ENCODE peak calls at places on chromosomes 7 and 10, in nine cellular contexts. Q, N, T, I, L, O, H, J and D are unnamed samples.

GRCh38 chr10:98312349-98312748 is 44.4 kb upstream of the LOXL4 start:
- DNase-seq in I (no peak), H (no peak), J (no peak), T (peak), Q (no peak), N (no peak), L (no peak), O (no peak), D (no peak)

GRCh38 chr10:100766693-100767427 is 21.5 kb downstream of the PAX2 start:
- DNase-seq in O (no peak), T (no peak), H (no peak), J (no peak), N (no peak), I (no peak), Q (no peak), L (no peak), D (no peak)

GRCh38 chr7:131562941-131563340 is 6.5 kb upstream of the PODXL start:
- DNase-seq in N (no peak), O (no peak), I (no peak), H (no peak), L (no peak), Q (no peak), J (no peak), T (no peak), D (no peak)

GRCh38 chr7:125195156-125195555 is 265.5 kb upstream of the POT1 start:
- DNase-seq in I (no peak), H (no peak), L (no peak), N (no peak), Q (peak), J (peak), O (no peak), T (peak), D (peak)

GRCh38 chr7:30800785-30801252 is 29.6 kb downstream of the MINDY4 start:
- DNase-seq in I (peak), H (peak), Q (peak), N (peak), O (peak), L (no peak), J (peak), T (peak), D (no peak)

GRCh38 chr7:55733584-55733983 is 129.0 kb downstream of the SEPTIN14 start:
- DNase-seq in Q (peak), L (no peak), I (no peak), T (no peak), N (no peak), O (no peak), H (no peak), J (no peak), D (no peak)

GRCh38 chr10:123995461-123996131 is 97.8 kb downstream of the CHST15 start:
- DNase-seq in N (peak), H (peak), Q (peak), T (peak), J (peak), L (peak), I (no peak), O (peak), D (peak)

GRCh38 chr10:60940435-60940834 is 3.5 kb downstream of the RHOBTB1 start:
- DNase-seq in N (no peak), I (no peak), T (no peak), H (no peak), O (no peak), Q (peak), J (no peak), L (no peak), D (no peak)

GRCh38 chr10:93028881-93029280 is 31.7 kb upstream of the CYP26C1 start:
- DNase-seq in J (peak), H (peak), I (no peak), T (peak), N (no peak), Q (peak), L (no peak), O (no peak), D (no peak)

GRCh38 chr10:102645741-102646609 is 1.7 kb downstream of the TRIM8 start:
- DNase-seq in L (peak), H (peak), I (peak), J (peak), T (peak), Q (peak), O (peak), N (peak), D (no peak)

GRCh38 chr7:96328016-96328415 is 6.1 kb upstream of the SLC25A13 start:
- DNase-seq in H (no peak), Q (no peak), J (peak), N (no peak), O (no peak), I (no peak), L (no peak), T (peak), D (no peak)

GRCh38 chr7:132919776-132920175 is 162.1 kb downstream of the CHCHD3 start:
- DNase-seq in L (no peak), N (no peak), O (no peak), H (no peak), T (no peak), Q (no peak), I (no peak), J (no peak), D (no peak)

GRCh38 chr10:32971536-32972091 is 13.6 kb upstream of the ITGB1 start:
- DNase-seq in L (no peak), O (peak), Q (no peak), H (no peak), T (no peak), N (peak), I (no peak), J (peak), D (no peak)

GRCh38 chr7:141960687-141961422 is 12.7 kb downstream of the TAS2R38 start:
- DNase-seq in T (no peak), J (no peak), Q (no peak), N (no peak), H (no peak), I (no peak), L (no peak), O (no peak), D (no peak)

GRCh38 chr10:45408421-45409319 is 34.7 kb downstream of the ALOX5 start:
- DNase-seq in N (no peak), H (no peak), L (no peak), O (no peak), Q (no peak), I (no peak), J (no peak), T (no peak), D (no peak)

GRCh38 chr7:112876877-112877276 is 86.7 kb upstream of the TMEM168 start:
- DNase-seq in I (no peak), H (no peak), J (no peak), L (no peak), N (no peak), T (peak), Q (no peak), O (no peak), D (peak)

GRCh38 chr10:125782661-125783060 is 7.0 kb upstream of the MMP21 start:
- DNase-seq in H (no peak), J (no peak), Q (no peak), N (no peak), I (no peak), L (no peak), O (no peak), T (no peak), D (peak)

GRCh38 chr7:13028731-13029099 is 341.3 kb downstream of the ARL4A start:
- DNase-seq in O (no peak), L (no peak), T (no peak), H (no peak), J (no peak), I (no peak), Q (no peak), N (no peak), D (no peak)

GRCh38 chr7:87213252-87213651 is 6.3 kb downstream of the TMEM243 start:
- DNase-seq in N (no peak), Q (no peak), I (no peak), L (no peak), H (no peak), J (no peak), O (no peak), T (no peak), D (no peak)

GRCh38 chr7:73621168-73622063 is 2.9 kb downstream of the MLXIPL start:
- DNase-seq in L (no peak), I (no peak), O (no peak), N (no peak), T (no peak), J (no peak), Q (no peak), H (no peak), D (no peak)

GRCh38 chr7:1046722-1047679 is 2.7 kb downstream of the GPR146 start:
- DNase-seq in N (no peak), T (no peak), L (peak), Q (no peak), H (peak), J (peak), O (peak), I (no peak), D (no peak)

GRCh38 chr7:55018361-55019328 is at the start of gene EGFR:
- DNase-seq in Q (peak), N (peak), H (peak), T (peak), O (peak), J (peak), L (peak), I (no peak), D (peak)

GRCh38 chr7:7577888-7578287 is 11.2 kb downstream of the MIOS start:
- DNase-seq in H (no peak), O (no peak), I (no peak), L (no peak), T (no peak), N (no peak), Q (no peak), J (no peak), D (no peak)

GRCh38 chr10:73926152-73926764 is 15.3 kb downstream of the PLAU start:
- DNase-seq in Q (no peak), L (no peak), J (no peak), N (no peak), O (no peak), I (no peak), H (no peak), T (no peak), D (no peak)

GRCh38 chr10:46019541-46020343 is 10.7 kb downstream of the NCOA4 start:
- DNase-seq in T (no peak), N (peak), I (no peak), J (no peak), L (no peak), Q (no peak), O (no peak), H (no peak), D (no peak)

GRCh38 chr10:56116684-56117083 is 244.4 kb downstream of the ZWINT start:
- DNase-seq in N (peak), O (no peak), J (peak), I (no peak), L (no peak), T (peak), Q (no peak), H (no peak), D (no peak)

GRCh38 chr10:94496010-94496409 is 49.6 kb upstream of the HELLS start:
- DNase-seq in T (no peak), J (no peak), H (no peak), N (no peak), Q (peak), O (no peak), L (no peak), I (peak), D (no peak)

GRCh38 chr10:63057509-63057908 is 75.6 kb upstream of the NRBF2 start:
- DNase-seq in J (no peak), T (no peak), O (no peak), H (no peak), Q (no peak), I (no peak), N (no peak), L (no peak), D (no peak)

GRCh38 chr7:155489862-155490696 is 32.1 kb downstream of the EN2 start:
- DNase-seq in H (no peak), I (no peak), J (no peak), L (no peak), T (no peak), Q (peak), O (no peak), N (no peak), D (no peak)

GRCh38 chr7:134420509-134421125 is 38.3 kb downstream of the AKR1B1 start:
- DNase-seq in H (peak), L (no peak), O (peak), Q (peak), T (peak), I (no peak), N (peak), J (peak), D (peak)

GRCh38 chr10:97724341-97724941 is 10.9 kb downstream of the MARVELD1 start:
- DNase-seq in Q (peak), L (no peak), J (no peak), O (no peak), I (no peak), T (peak), N (no peak), H (no peak), D (peak)

GRCh38 chr10:14153570-14154055 is 177.1 kb downstream of the FRMD4A start:
- DNase-seq in I (no peak), O (no peak), N (no peak), J (no peak), H (peak), Q (no peak), L (no peak), T (no peak), D (no peak)

GRCh38 chr10:132669208-132669861 is 116.6 kb downstream of the NKX6-2 start:
- DNase-seq in T (peak), N (no peak), Q (no peak), H (no peak), J (no peak), L (peak), O (no peak), I (no peak), D (no peak)

GRCh38 chr10:69451209-69451783 is at the start of gene TSPAN15:
- DNase-seq in J (peak), T (peak), H (peak), O (peak), L (peak), N (peak), Q (peak), I (peak), D (no peak)

GRCh38 chr10:13219685-13220670 is 14.2 kb downstream of the UCMA start:
- DNase-seq in O (peak), L (no peak), J (peak), T (peak), I (peak), H (peak), Q (peak), N (no peak), D (no peak)

GRCh38 chr10:22651276-22651980 is 63.0 kb downstream of the PIP4K2A start:
- DNase-seq in N (no peak), H (no peak), Q (no peak), L (no peak), T (no peak), O (no peak), I (no peak), J (no peak), D (no peak)

DNA sequence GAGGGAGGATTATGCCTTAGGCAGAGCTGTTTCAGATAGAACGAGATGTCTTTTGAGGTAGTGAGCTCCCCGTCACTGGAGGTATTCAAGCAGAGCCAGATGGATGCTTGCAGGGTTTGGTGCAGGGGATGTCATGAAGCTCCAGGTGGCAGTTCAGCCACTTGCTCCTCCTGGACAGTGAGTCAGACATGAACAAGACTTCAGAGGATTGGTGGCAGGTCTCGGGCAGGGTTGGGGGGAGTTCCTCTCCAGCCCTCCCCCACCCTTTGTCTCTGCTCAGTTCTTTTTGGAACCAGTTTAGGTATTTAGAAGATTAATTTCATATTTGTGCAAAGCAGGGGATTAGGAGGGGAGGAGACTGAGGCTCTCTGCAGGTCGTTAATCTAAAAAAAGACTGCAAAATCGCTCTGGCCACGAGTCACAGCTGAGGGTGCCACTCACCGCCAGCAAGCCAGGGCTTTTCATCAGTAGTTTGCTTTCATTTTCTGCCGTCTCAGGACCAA is 21.5 kb upstream of the MYL10 start:
- DNase-seq in I (no peak), J (peak), H (no peak), N (no peak), Q (peak), L (no peak), O (no peak), T (no peak), D (peak)
- H3K4me3 ChIP-seq in I (no peak), J (peak), H (peak), N (no peak), Q (no peak), L (no peak), O (no peak), T (no peak), D (peak)

GRCh38 chr7:153382591-153383225 is 623.2 kb downstream of the ACTR3B start:
- DNase-seq in J (no peak), I (no peak), O (no peak), N (no peak), L (no peak), T (no peak), Q (no peak), H (no peak), D (no peak)

GRCh38 chr7:153385502-153385901 is 626.0 kb downstream of the ACTR3B start:
- DNase-seq in O (no peak), T (no peak), Q (no peak), J (no peak), L (no peak), H (no peak), N (no peak), I (no peak), D (no peak)

GRCh38 chr7:153380636-153381035 is 621.1 kb downstream of the ACTR3B start:
- DNase-seq in T (no peak), L (no peak), H (no peak), O (no peak), Q (no peak), N (no peak), I (no peak), J (no peak), D (no peak)

GRCh38 chr7:153386581-153386980 is 627.0 kb downstream of the ACTR3B start:
- DNase-seq in N (no peak), H (no peak), Q (no peak), J (no peak), I (no peak), O (no peak), T (no peak), L (no peak), D (no peak)

GRCh38 chr7:153381275-153382119 is 621.9 kb downstream of the ACTR3B start:
- DNase-seq in H (peak), Q (no peak), L (no peak), N (peak), J (peak), T (no peak), O (peak), I (no peak), D (no peak)
- TF ChIP-seq CTCF in H (peak), Q (no peak), L (no peak), N (no peak), J (peak), T (peak), O (peak), I (peak), D (peak)

DNA sequence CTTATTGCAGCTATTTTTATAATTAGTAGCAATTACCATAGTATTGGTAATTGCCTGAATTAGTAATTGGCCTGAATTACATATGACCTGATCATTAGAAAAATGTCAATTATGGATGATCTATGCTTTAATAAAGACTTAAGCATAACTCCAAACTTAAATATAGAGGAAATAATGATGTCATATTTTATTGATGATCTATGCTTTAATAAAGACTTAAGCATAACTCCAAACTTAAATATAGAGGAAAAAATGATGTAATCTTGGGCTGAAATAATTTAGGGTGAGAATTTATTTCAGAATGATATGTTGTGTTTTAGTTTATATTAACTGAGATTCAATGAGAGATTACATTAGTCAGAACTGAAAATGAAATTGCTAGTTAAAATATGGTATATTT is 266.0 kb upstream of the DKK1 start:
- DNase-seq in T (no peak), I (no peak), O (no peak), N (no peak), J (no peak), L (no peak), H (no peak), Q (no peak), D (no peak)
- H3K4me3 ChIP-seq in T (no peak), I (no peak), O (no peak), N (no peak), J (no peak), L (no peak), H (no peak), Q (no peak), D (no peak)

DNA sequence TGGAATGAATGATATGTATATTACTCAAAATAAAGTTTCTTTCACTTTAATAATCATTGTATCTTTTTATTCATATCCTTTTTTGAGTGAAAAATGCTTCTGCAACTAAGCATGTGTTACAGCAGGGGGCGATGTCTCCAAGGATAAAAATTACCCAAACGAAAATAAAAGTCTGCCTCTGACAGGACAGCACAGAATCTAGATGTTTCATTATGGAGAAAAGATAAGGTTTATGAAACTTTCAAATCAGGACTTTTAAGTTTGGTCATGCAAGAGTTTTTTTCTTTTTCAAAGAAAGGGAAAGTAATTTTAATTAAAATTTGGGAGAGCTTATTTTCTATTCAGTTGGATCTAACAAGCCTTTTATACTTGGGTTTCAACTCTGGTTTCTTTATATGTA is 48.4 kb downstream of the TES start:
- DNase-seq in L (no peak), Q (peak), O (no peak), T (peak), H (peak), I (peak), N (peak), J (peak), D (no peak)
- TF ChIP-seq CTCF in L (peak), Q (peak), O (peak), T (peak), H (peak), I (peak), N (peak), J (peak), D (peak)

DNA sequence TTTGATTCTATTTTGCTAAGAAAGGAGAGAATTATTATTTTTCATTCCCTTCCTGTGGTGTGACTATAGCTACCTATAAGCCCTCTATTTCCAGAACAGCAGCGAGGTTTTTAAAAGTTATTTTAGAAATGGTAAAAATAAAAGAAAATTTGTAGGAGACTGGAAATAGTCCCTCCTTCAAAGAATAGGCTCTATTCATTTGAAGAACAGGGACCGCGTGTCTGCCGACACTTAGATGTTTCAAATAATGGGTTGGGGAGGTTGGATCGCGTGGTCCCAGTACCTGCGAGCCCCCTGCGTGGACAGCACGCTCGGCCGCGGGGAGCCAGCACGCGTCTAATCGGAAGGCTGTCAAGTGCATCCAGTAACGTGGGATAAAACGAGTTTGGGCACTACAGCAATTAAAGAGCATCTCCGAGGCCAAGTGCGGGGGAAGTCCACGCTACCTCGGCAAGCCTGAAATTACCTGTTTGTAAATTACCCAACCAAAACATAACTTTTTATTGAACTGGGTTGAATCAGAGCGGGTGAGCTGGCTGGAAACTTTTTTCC is 1.0 kb downstream of the CACNA2D1 start:
- DNase-seq in I (no peak), O (no peak), T (peak), N (peak), L (no peak), J (no peak), H (no peak), Q (peak), D (no peak)
- H3K4me3 ChIP-seq in I (no peak), O (peak), T (peak), N (peak), L (peak), J (peak), H (peak), Q (peak), D (peak)

GRCh38 chr7:83947260-83947659 is 247.3 kb downstream of the SEMA3A start:
- DNase-seq in H (no peak), Q (no peak), T (peak), J (peak), N (peak), I (no peak), O (no peak), L (no peak), D (no peak)
- TF ChIP-seq CTCF in H (no peak), Q (peak), T (peak), J (peak), N (peak), I (peak), O (no peak), L (no peak), D (peak)

GRCh38 chr10:72840319-72840718 is 53.2 kb upstream of the OIT3 start:
- DNase-seq in L (no peak), O (no peak), J (no peak), Q (no peak), I (no peak), T (no peak), N (no peak), H (no peak), D (no peak)
- H3K4me3 ChIP-seq in L (no peak), O (no peak), J (no peak), Q (no peak), I (no peak), T (no peak), N (no peak), H (no peak), D (no peak)